ENCODE peak calls at places on chromosomes 2 and 18, in seven cellular contexts. P is bronchial epithelial cell, S is HTR-8/SVneo, B is GM03348, W is T-cell, N is endodermal cell, X is SW 1271. E is an unnamed sample.

GRCh38 chr2:41779873-41780272 is 267.9 kb upstream of the PKDCC start:
- DNase-seq in S (no peak), P (no peak), X (no peak), B (no peak), W (no peak), N (no peak), E (no peak)

GRCh38 chr2:9102861-9103662 is 99.6 kb upstream of the MBOAT2 start:
- DNase-seq in X (no peak), P (peak), W (no peak), B (no peak), N (no peak), S (no peak), E (no peak)

GRCh38 chr2:73053316-73054114 is 18.0 kb downstream of the SFXN5 start:
- DNase-seq in W (no peak), B (peak), N (no peak), S (no peak), X (no peak), P (no peak), E (no peak)

GRCh38 chr2:161952722-161953322 is 121.2 kb downstream of the DPP4 start:
- DNase-seq in X (no peak), P (no peak), W (no peak), N (no peak), S (no peak), B (no peak), E (no peak)

GRCh38 chr2:217437289-217437688 is 565.5 kb downstream of the TNS1 start:
- DNase-seq in B (no peak), S (no peak), P (no peak), X (no peak), W (no peak), N (no peak), E (no peak)

GRCh38 chr18:75041586-75041985 is 167.4 kb downstream of the PTGR3 start:
- DNase-seq in P (peak), S (peak), N (no peak), W (no peak), B (peak), X (no peak), E (peak)

GRCh38 chr2:109497447-109497846 is 116.3 kb downstream of the SEPTIN10 start:
- DNase-seq in N (no peak), W (no peak), P (no peak), S (peak), B (peak), X (no peak), E (no peak)

GRCh38 chr2:23400703-23401102 is 15.7 kb downstream of the KLHL29 start:
- DNase-seq in W (no peak), X (no peak), P (no peak), B (no peak), N (no peak), S (no peak), E (no peak)

GRCh38 chr2:134089454-134089853 is 164.4 kb upstream of the MGAT5 start:
- DNase-seq in X (no peak), N (no peak), B (no peak), S (no peak), P (no peak), W (no peak), E (no peak)

GRCh38 chr2:127105656-127106456 is 1.1 kb downstream of the BIN1 start:
- DNase-seq in S (peak), B (peak), W (no peak), X (no peak), N (peak), P (no peak), E (peak)

GRCh38 chr2:172698041-172698863 is 37.4 kb upstream of the RAPGEF4 start:
- DNase-seq in B (peak), P (peak), N (no peak), W (no peak), X (peak), S (peak), E (no peak)

GRCh38 chr2:55165567-55165966 is 66.5 kb downstream of the CLHC1 start:
- DNase-seq in W (no peak), S (peak), N (no peak), X (no peak), B (peak), P (peak), E (no peak)

GRCh38 chr2:220279372-220279771 is 651.9 kb downstream of the SLC4A3 start:
- DNase-seq in P (peak), B (peak), N (no peak), X (no peak), W (no peak), S (peak), E (no peak)

GRCh38 chr2:3427272-3427671 is 47.8 kb downstream of the TRAPPC12 start:
- DNase-seq in X (no peak), P (no peak), S (no peak), W (no peak), B (no peak), N (peak), E (no peak)

GRCh38 chr2:56589820-56590219 is 406.0 kb downstream of the CCDC85A start:
- DNase-seq in N (peak), P (no peak), S (no peak), B (no peak), X (no peak), W (no peak), E (no peak)

GRCh38 chr2:200288670-200289429 is 17.6 kb upstream of the SPATS2L start:
- DNase-seq in N (no peak), B (peak), X (no peak), S (no peak), W (no peak), P (peak), E (peak)

GRCh38 chr2:125643128-125643527 is 1012.8 kb upstream of the GYPC start:
- DNase-seq in B (no peak), S (no peak), X (no peak), N (no peak), P (no peak), W (no peak), E (no peak)

GRCh38 chr2:44551001-44551400 is 189.3 kb downstream of the CAMKMT start:
- DNase-seq in B (no peak), N (no peak), P (no peak), S (no peak), W (no peak), X (no peak), E (no peak)

GRCh38 chr2:229731916-229732315 is 17.6 kb upstream of the DNER start:
- DNase-seq in B (no peak), S (no peak), P (no peak), W (no peak), X (no peak), N (no peak), E (no peak)

GRCh38 chr18:48963555-48964480 is 13.1 kb upstream of the SMAD7 start:
- DNase-seq in X (no peak), N (no peak), P (no peak), W (no peak), B (peak), S (no peak), E (peak)